ENCODE peak calls at places on chromosomes 7 and 10, in five cellular contexts. D is endodermal cell, O is GM06990, T is Peyer's patch, Q is HCT116. G is an unnamed sample.

GRCh38 chr7:151518105-151518780 is 1.5 kb downstream of the RHEB start:
- DNase-seq in O (peak), T (peak), D (peak), Q (no peak), G (no peak)

GRCh38 chr10:125538947-125539649 is 143.9 kb downstream of the TEX36 start:
- DNase-seq in D (no peak), Q (no peak), T (peak), O (no peak), G (no peak)

GRCh38 chr10:93481931-93482834 is at the start of gene MYOF:
- DNase-seq in O (peak), Q (peak), D (peak), T (peak), G (peak)

GRCh38 chr10:75432763-75433162 is 1.3 kb downstream of the LRMDA start:
- DNase-seq in T (no peak), Q (no peak), O (no peak), D (peak), G (no peak)

GRCh38 chr10:132793871-132794849 is 8.2 kb upstream of the NKX6-2 start:
- DNase-seq in O (no peak), D (no peak), T (no peak), Q (no peak), G (no peak)

GRCh38 chr10:76647276-76647675 is 990.3 kb downstream of the KCNMA1 start:
- DNase-seq in O (no peak), T (no peak), Q (no peak), D (no peak), G (no peak)

GRCh38 chr7:35519971-35520809 is 174.7 kb downstream of the HERPUD2 start:
- DNase-seq in D (peak), Q (peak), O (no peak), T (peak), G (peak)

GRCh38 chr7:2438775-2439174 is 35.4 kb downstream of the CHST12 start:
- DNase-seq in Q (no peak), D (no peak), T (no peak), O (no peak), G (no peak)

GRCh38 chr7:92228100-92228499 is 17.6 kb downstream of the KRIT1 start:
- DNase-seq in Q (no peak), D (no peak), T (no peak), O (no peak), G (no peak)

GRCh38 chr10:50561266-50561665 is 62.5 kb downstream of the SGMS1 start:
- DNase-seq in O (no peak), Q (no peak), D (no peak), T (no peak), G (no peak)

GRCh38 chr7:4158406-4158805 is 523.7 kb upstream of the FOXK1 start:
- DNase-seq in D (no peak), T (no peak), Q (no peak), O (no peak), G (no peak)

GRCh38 chr10:90775351-90776028 is 82.3 kb downstream of the HTR7 start:
- DNase-seq in T (no peak), D (peak), O (no peak), Q (no peak), G (no peak)

GRCh38 chr7:29955799-29956476 is 33.7 kb downstream of the SCRN1 start:
- DNase-seq in D (no peak), T (peak), Q (no peak), O (peak), G (peak)

GRCh38 chr7:134462337-134462925 is 3.5 kb upstream of the AKR1B1 start:
- DNase-seq in O (no peak), D (no peak), T (no peak), Q (no peak), G (no peak)

GRCh38 chr10:5094265-5095205 is at the start of gene AKR1C3:
- DNase-seq in D (peak), Q (peak), T (no peak), O (no peak), G (no peak)

GRCh38 chr10:132943555-132944404 is 1.4 kb upstream of the CFAP46 start:
- DNase-seq in O (no peak), D (no peak), T (no peak), Q (no peak), G (no peak)

GRCh38 chr7:104137971-104138370 is 69.8 kb downstream of the ORC5 start:
- DNase-seq in O (no peak), T (no peak), D (peak), Q (no peak), G (no peak)

GRCh38 chr10:77156406-77156879 is 481.2 kb downstream of the KCNMA1 start:
- DNase-seq in Q (no peak), D (no peak), O (no peak), T (no peak), G (no peak)

GRCh38 chr7:71784180-71784579 is 628.0 kb downstream of the CALN1 start:
- DNase-seq in D (no peak), Q (no peak), O (no peak), T (no peak), G (no peak)

GRCh38 chr7:158249692-158250091 is 337.9 kb downstream of the PTPRN2 start:
- DNase-seq in T (no peak), Q (no peak), D (peak), O (no peak), G (no peak)

GRCh38 chr7:40232242-40232929 is 97.6 kb downstream of the SUGCT start:
- DNase-seq in Q (peak), D (no peak), O (peak), T (no peak), G (peak)

GRCh38 chr10:124012066-124012465 is 81.3 kb downstream of the CHST15 start:
- DNase-seq in T (no peak), D (no peak), O (no peak), Q (no peak), G (no peak)

GRCh38 chr10:9331583-9332008 is 1277.1 kb downstream of the GATA3 start:
- DNase-seq in T (no peak), Q (peak), O (peak), D (no peak), G (peak)

GRCh38 chr10:133390597-133391248 is 3.2 kb upstream of the MTG1 start:
- DNase-seq in T (peak), Q (no peak), D (no peak), O (peak), G (no peak)

GRCh38 chr7:128919881-128920789 is 9.6 kb upstream of the KCP start:
- DNase-seq in Q (no peak), O (no peak), D (peak), T (peak), G (no peak)

GRCh38 chr7:70828366-70828765 is 303.6 kb upstream of the GALNT17 start:
- DNase-seq in T (no peak), Q (no peak), D (no peak), O (no peak), G (no peak)

GRCh38 chr10:86992929-86993328 is 24.6 kb downstream of the ADIRF start:
- DNase-seq in D (no peak), T (no peak), Q (no peak), O (no peak), G (no peak)

GRCh38 chr10:61993676-61994401 is 92.3 kb downstream of the ARID5B start:
- DNase-seq in D (no peak), O (no peak), Q (no peak), T (no peak), G (no peak)

GRCh38 chr10:116918583-116918982 is 69.3 kb downstream of the ENO4 start:
- DNase-seq in D (no peak), Q (no peak), O (no peak), T (no peak), G (no peak)

GRCh38 chr7:43195768-43196167 is 83.3 kb downstream of the HECW1 start:
- DNase-seq in T (no peak), D (no peak), Q (no peak), O (no peak), G (no peak)

GRCh38 chr10:75091173-75091572 is 20.3 kb upstream of the SAMD8 start:
- DNase-seq in T (no peak), O (no peak), Q (no peak), D (no peak), G (no peak)

GRCh38 chr10:82874671-82875070 is 999.7 kb downstream of the NRG3 start:
- DNase-seq in T (no peak), D (no peak), O (no peak), Q (no peak), G (no peak)

GRCh38 chr10:97325754-97326153 is 6.7 kb downstream of the FRAT1 start:
- DNase-seq in O (no peak), D (peak), T (no peak), Q (no peak), G (no peak)

GRCh38 chr7:80467069-80467468 is 44.8 kb downstream of the GNAT3 start:
- DNase-seq in D (no peak), O (no peak), T (no peak), Q (no peak), G (no peak)

GRCh38 chr7:2175514-2175913 is 57.2 kb downstream of the MAD1L1 start:
- DNase-seq in Q (no peak), O (no peak), D (no peak), T (no peak), G (no peak)

GRCh38 chr10:15461353-15462108 is 90.4 kb upstream of the FAM171A1 start:
- DNase-seq in Q (peak), D (no peak), T (no peak), O (no peak), G (no peak)

GRCh38 chr7:70923086-70923845 is 208.7 kb upstream of the GALNT17 start:
- DNase-seq in D (peak), T (peak), O (no peak), Q (no peak), G (no peak)

GRCh38 chr7:1329261-1329660 is 96.6 kb downstream of the UNCX start:
- DNase-seq in T (no peak), D (no peak), O (no peak), Q (no peak), G (no peak)

GRCh38 chr7:27109533-27110162 is 7.2 kb upstream of the HOXA2 start:
- DNase-seq in Q (no peak), O (no peak), D (no peak), T (no peak), G (no peak)

GRCh38 chr10:34766256-34766580 is 48.9 kb downstream of the PARD3 start:
- DNase-seq in D (no peak), T (no peak), O (no peak), Q (no peak), G (no peak)

GRCh38 chr10:8037199-8037801 is 17.2 kb upstream of the GATA3 start:
- DNase-seq in T (no peak), D (peak), O (no peak), Q (no peak), G (no peak)

GRCh38 chr10:8035641-8036520 is 18.6 kb upstream of the GATA3 start:
- DNase-seq in T (no peak), D (peak), Q (no peak), O (no peak), G (no peak)

GRCh38 chr10:8039323-8039922 is 15.1 kb upstream of the GATA3 start:
- DNase-seq in O (no peak), D (peak), Q (no peak), T (no peak), G (no peak)

GRCh38 chr10:8036521-8037198 is 17.8 kb upstream of the GATA3 start:
- DNase-seq in Q (no peak), T (no peak), D (peak), O (no peak), G (no peak)

DNA sequence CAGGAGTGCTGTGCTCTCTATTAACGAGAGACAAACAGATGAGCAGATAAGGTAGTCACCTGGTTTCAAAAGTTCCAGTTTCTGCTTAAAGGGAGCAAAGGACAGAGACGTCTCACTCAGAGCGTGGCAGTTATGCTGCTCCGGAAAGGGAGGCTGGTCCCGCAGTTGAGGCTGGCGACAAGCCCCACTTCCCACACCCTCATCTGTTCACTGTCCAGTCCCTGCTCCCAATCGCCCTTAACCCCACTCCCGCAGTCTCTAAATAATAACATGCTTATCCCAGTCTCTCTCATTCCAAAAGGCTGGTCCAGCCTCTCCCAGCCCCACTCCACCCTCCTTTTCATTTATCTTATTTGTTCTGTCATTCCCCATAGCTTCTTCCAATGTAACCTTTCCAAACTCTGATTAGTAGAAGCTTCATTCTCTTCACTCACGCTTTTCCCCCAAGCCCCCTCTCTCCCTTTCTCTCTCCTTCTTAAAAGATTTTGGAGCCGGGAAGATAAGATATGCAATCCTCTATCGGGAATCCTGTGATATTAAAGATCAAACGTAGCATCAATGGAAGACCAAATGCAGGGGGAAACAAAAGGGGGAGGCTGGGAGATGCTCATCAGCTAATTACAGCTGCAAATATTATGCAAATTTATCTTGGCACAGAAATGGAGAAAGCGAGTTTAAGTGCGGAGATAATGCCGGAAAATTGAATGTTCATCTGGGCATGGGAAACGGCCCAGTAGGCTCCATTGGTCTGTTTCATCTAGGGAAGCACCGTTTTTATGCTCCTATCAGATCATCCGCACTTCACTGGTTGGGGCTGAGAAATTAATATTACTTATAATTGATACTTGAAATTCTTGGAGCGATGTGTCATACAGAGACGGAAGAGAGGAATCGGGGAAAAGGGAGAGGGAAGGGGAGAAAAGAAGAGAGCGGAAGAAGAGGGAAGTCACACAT is 16.3 kb upstream of the GATA3 start:
- DNase-seq in D (peak), Q (no peak), T (no peak), O (no peak), G (no peak)
- H3K4me3 ChIP-seq in D (no peak), Q (no peak), T (no peak), O (no peak), G (no peak)

GRCh38 chr10:60388116-60388515 is 1.6 kb downstream of the ANK3 start:
- DNase-seq in Q (no peak), D (no peak), T (no peak), O (no peak), G (no peak)

GRCh38 chr10:60390224-60390626 is 550 bp upstream of the ANK3 start:
- DNase-seq in T (no peak), Q (no peak), O (no peak), D (no peak), G (no peak)

GRCh38 chr10:60389413-60390009 is at the start of gene ANK3:
- DNase-seq in T (no peak), D (no peak), O (no peak), Q (no peak), G (no peak)

GRCh38 chr10:60387531-60387930 is 2.1 kb downstream of the ANK3 start:
- DNase-seq in T (no peak), Q (no peak), D (no peak), O (no peak), G (no peak)

GRCh38 chr10:60388709-60389241 is 900 bp downstream of the ANK3 start:
- DNase-seq in D (peak), O (no peak), T (no peak), Q (no peak), G (no peak)
- H3K4me3 ChIP-seq in D (no peak), O (no peak), T (no peak), Q (no peak), G (no peak)

GRCh38 chr7:74087791-74088453 is 4.3 kb downstream of the LIMK1 start:
- DNase-seq in O (no peak), D (no peak), T (no peak), Q (no peak), G (no peak)

GRCh38 chr7:74092964-74093339 is 9.3 kb downstream of the LIMK1 start:
- DNase-seq in D (no peak), T (peak), O (peak), Q (no peak), G (peak)

GRCh38 chr7:74094224-74095095 is 10.9 kb downstream of the LIMK1 start:
- DNase-seq in T (peak), O (peak), D (peak), Q (peak), G (peak)

GRCh38 chr7:74093671-74094223 is 10.1 kb downstream of the LIMK1 start:
- DNase-seq in T (no peak), O (no peak), D (peak), Q (no peak), G (no peak)

DNA sequence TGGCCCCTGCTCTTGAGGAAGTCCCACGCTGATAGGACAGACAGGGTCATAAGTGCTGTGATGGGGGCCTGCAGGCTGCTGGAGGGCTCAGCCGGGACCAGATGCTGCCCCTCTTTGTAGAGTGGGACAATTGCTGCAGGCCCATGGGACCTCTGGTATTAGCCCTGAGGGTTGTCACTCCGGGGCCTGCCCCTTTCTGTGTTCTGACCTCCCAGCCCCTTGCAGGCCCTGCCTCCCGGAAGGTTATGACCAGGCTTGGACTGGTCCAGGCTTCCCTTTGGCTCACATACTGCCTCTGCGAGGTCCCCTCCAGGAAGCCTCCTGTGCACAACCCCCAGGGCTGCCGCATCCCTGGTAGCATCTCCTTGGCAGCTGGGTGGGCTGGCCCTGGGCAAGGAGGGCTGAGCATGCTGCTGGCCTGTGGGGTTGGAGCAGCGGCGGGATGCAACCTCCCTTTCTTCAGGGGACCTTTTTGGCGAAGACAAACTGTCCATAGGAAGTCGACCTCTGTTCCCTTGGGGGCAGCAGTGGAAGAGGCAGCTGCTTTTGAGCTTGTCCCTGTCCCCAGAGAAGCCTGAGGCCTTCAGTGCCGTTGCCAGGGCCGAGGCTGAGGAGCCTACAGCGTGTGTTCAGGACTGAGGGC is 8.8 kb downstream of the LIMK1 start:
- DNase-seq in O (peak), D (peak), Q (no peak), T (peak), G (no peak)
- H3K4me3 ChIP-seq in O (peak), D (no peak), Q (no peak), T (peak), G (peak)

DNA sequence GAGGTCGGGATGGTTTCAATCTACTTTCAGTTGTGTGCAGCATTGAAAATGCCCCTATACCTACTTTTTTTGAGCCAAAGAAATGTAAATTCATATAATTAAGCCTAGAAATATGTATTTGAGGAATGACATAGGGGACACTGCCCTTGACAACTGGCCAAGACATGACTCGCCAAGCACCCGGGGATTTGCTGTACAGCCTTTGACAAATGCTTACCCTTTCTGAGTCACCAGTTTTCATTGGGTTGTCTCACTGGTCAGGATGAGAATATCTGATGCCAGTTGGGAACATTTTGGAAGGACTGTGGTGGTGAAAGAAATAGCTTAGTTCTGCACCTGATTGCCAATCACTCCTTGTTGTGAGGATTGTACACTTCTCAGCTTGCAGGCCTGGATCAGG is 166.8 kb upstream of the HABP2 start:
- DNase-seq in Q (peak), O (no peak), T (no peak), D (no peak), G (no peak)
- H3K4me3 ChIP-seq in Q (no peak), O (no peak), T (no peak), D (no peak), G (no peak)